ENCODE peak calls at places on chromosomes 12 and 14, in nine cellular contexts. One of them, this sample, is unnamed.

GRCh38 chr12:18146375-18146774 is 56.4 kb upstream of the RERGL start:
- DNase-seq in H1: no peak
- DNase-seq in SK-N-SH: no peak
- DNase-seq in transverse colon: no peak
- DNase-seq in K562: no peak
- DNase-seq in stomach: no peak
- DNase-seq in suprapubic skin: no peak
- DNase-seq in GM23338: no peak
- DNase-seq in GM12878: no peak
- DNase-seq in this sample: no peak

GRCh38 chr12:49055978-49056754 is 4.4 kb downstream of the KMT2D start:
- DNase-seq in H1: no peak
- DNase-seq in SK-N-SH: peak
- DNase-seq in K562: peak
- DNase-seq in transverse colon: peak
- DNase-seq in GM23338: peak
- DNase-seq in GM12878: peak
- DNase-seq in suprapubic skin: no peak
- DNase-seq in stomach: peak
- DNase-seq in this sample: peak

GRCh38 chr14:81264011-81264410 is 43.3 kb upstream of the GTF2A1 start:
- DNase-seq in K562: no peak
- DNase-seq in GM23338: no peak
- DNase-seq in GM12878: no peak
- DNase-seq in SK-N-SH: no peak
- DNase-seq in suprapubic skin: no peak
- DNase-seq in stomach: no peak
- DNase-seq in H1: no peak
- DNase-seq in transverse colon: no peak
- DNase-seq in this sample: no peak

GRCh38 chr14:25055005-25055404 is 5.1 kb upstream of the STXBP6 start:
- DNase-seq in stomach: no peak
- DNase-seq in GM23338: no peak
- DNase-seq in H1: no peak
- DNase-seq in K562: no peak
- DNase-seq in GM12878: no peak
- DNase-seq in SK-N-SH: no peak
- DNase-seq in transverse colon: no peak
- DNase-seq in suprapubic skin: no peak
- DNase-seq in this sample: no peak

GRCh38 chr12:79119796-79120195 is 255.2 kb downstream of the SYT1 start:
- DNase-seq in GM23338: peak
- DNase-seq in H1: peak
- DNase-seq in SK-N-SH: no peak
- DNase-seq in GM12878: no peak
- DNase-seq in K562: no peak
- DNase-seq in stomach: no peak
- DNase-seq in transverse colon: no peak
- DNase-seq in suprapubic skin: no peak
- DNase-seq in this sample: no peak

GRCh38 chr14:27435923-27436674 is 838.3 kb upstream of the NOVA1 start:
- DNase-seq in K562: no peak
- DNase-seq in H1: no peak
- DNase-seq in GM23338: no peak
- DNase-seq in transverse colon: no peak
- DNase-seq in suprapubic skin: no peak
- DNase-seq in stomach: no peak
- DNase-seq in SK-N-SH: no peak
- DNase-seq in GM12878: no peak
- DNase-seq in this sample: no peak

GRCh38 chr14:37697489-37698121 is 102.2 kb downstream of the TTC6 start:
- DNase-seq in H1: no peak
- DNase-seq in stomach: no peak
- DNase-seq in suprapubic skin: no peak
- DNase-seq in K562: no peak
- DNase-seq in SK-N-SH: no peak
- DNase-seq in GM12878: no peak
- DNase-seq in GM23338: no peak
- DNase-seq in transverse colon: no peak
- DNase-seq in this sample: no peak

GRCh38 chr12:108046135-108046534 is 83.0 kb upstream of the WSCD2 start:
- DNase-seq in GM23338: peak
- DNase-seq in H1: no peak
- DNase-seq in suprapubic skin: no peak
- DNase-seq in SK-N-SH: no peak
- DNase-seq in K562: peak
- DNase-seq in GM12878: no peak
- DNase-seq in transverse colon: no peak
- DNase-seq in stomach: no peak
- DNase-seq in this sample: no peak

GRCh38 chr12:55829967-55830600 is 697 bp upstream of the DNAJC14 start:
- DNase-seq in SK-N-SH: peak
- DNase-seq in GM23338: peak
- DNase-seq in suprapubic skin: peak
- DNase-seq in stomach: peak
- DNase-seq in K562: peak
- DNase-seq in H1: no peak
- DNase-seq in GM12878: no peak
- DNase-seq in transverse colon: peak
- DNase-seq in this sample: peak

GRCh38 chr12:109760031-109760929 is 46.7 kb downstream of the FAM222A start:
- DNase-seq in GM12878: no peak
- DNase-seq in transverse colon: peak
- DNase-seq in SK-N-SH: peak
- DNase-seq in suprapubic skin: peak
- DNase-seq in H1: no peak
- DNase-seq in K562: no peak
- DNase-seq in GM23338: no peak
- DNase-seq in stomach: peak
- DNase-seq in this sample: peak

GRCh38 chr14:76964695-76965094 is 63.8 kb downstream of the IRF2BPL start:
- DNase-seq in H1: no peak
- DNase-seq in suprapubic skin: no peak
- DNase-seq in transverse colon: no peak
- DNase-seq in K562: no peak
- DNase-seq in GM12878: no peak
- DNase-seq in SK-N-SH: no peak
- DNase-seq in stomach: no peak
- DNase-seq in GM23338: no peak
- DNase-seq in this sample: no peak

GRCh38 chr14:74610866-74611671 is 968 bp downstream of the LTBP2 start:
- DNase-seq in H1: no peak
- DNase-seq in stomach: no peak
- DNase-seq in K562: no peak
- DNase-seq in GM23338: peak
- DNase-seq in SK-N-SH: no peak
- DNase-seq in transverse colon: no peak
- DNase-seq in suprapubic skin: no peak
- DNase-seq in GM12878: no peak
- DNase-seq in this sample: no peak

GRCh38 chr14:35394326-35394725 is 10.2 kb downstream of the NFKBIA start:
- DNase-seq in H1: no peak
- DNase-seq in GM12878: no peak
- DNase-seq in SK-N-SH: no peak
- DNase-seq in stomach: no peak
- DNase-seq in transverse colon: no peak
- DNase-seq in GM23338: no peak
- DNase-seq in K562: no peak
- DNase-seq in suprapubic skin: no peak
- DNase-seq in this sample: no peak

GRCh38 chr14:104150201-104151027 is 12.0 kb downstream of the KIF26A start:
- DNase-seq in H1: peak
- DNase-seq in GM23338: peak
- DNase-seq in stomach: no peak
- DNase-seq in suprapubic skin: no peak
- DNase-seq in SK-N-SH: peak
- DNase-seq in transverse colon: no peak
- DNase-seq in K562: peak
- DNase-seq in GM12878: no peak
- DNase-seq in this sample: no peak

GRCh38 chr14:22002860-22003284 is 329.3 kb upstream of the OR4E1 start:
- DNase-seq in GM12878: no peak
- DNase-seq in GM23338: peak
- DNase-seq in transverse colon: peak
- DNase-seq in K562: no peak
- DNase-seq in suprapubic skin: no peak
- DNase-seq in SK-N-SH: no peak
- DNase-seq in H1: no peak
- DNase-seq in stomach: no peak
- DNase-seq in this sample: no peak

GRCh38 chr12:69934011-69934410 is 109.0 kb downstream of the MYRFL start:
- DNase-seq in transverse colon: no peak
- DNase-seq in suprapubic skin: no peak
- DNase-seq in stomach: no peak
- DNase-seq in H1: no peak
- DNase-seq in GM23338: no peak
- DNase-seq in SK-N-SH: no peak
- DNase-seq in K562: no peak
- DNase-seq in GM12878: no peak
- DNase-seq in this sample: no peak

GRCh38 chr12:105316931-105317330 is 13.6 kb upstream of the C12orf75 start:
- DNase-seq in transverse colon: no peak
- DNase-seq in GM12878: no peak
- DNase-seq in stomach: no peak
- DNase-seq in suprapubic skin: no peak
- DNase-seq in SK-N-SH: no peak
- DNase-seq in K562: no peak
- DNase-seq in H1: no peak
- DNase-seq in GM23338: no peak
- DNase-seq in this sample: no peak
- TF ChIP-seq CTCF in transverse colon: no peak
- TF ChIP-seq CTCF in GM12878: no peak
- TF ChIP-seq CTCF in stomach: no peak
- TF ChIP-seq CTCF in suprapubic skin: no peak
- TF ChIP-seq CTCF in SK-N-SH: no peak
- TF ChIP-seq CTCF in K562: no peak
- TF ChIP-seq CTCF in H1: no peak
- TF ChIP-seq CTCF in GM23338: no peak
- TF ChIP-seq CTCF in this sample: no peak

GRCh38 chr14:55271572-55272414 is 572 bp downstream of the FBXO34 start:
- DNase-seq in transverse colon: peak
- DNase-seq in suprapubic skin: peak
- DNase-seq in GM23338: peak
- DNase-seq in K562: peak
- DNase-seq in SK-N-SH: peak
- DNase-seq in stomach: peak
- DNase-seq in H1: no peak
- DNase-seq in GM12878: no peak
- DNase-seq in this sample: peak

GRCh38 chr14:55274144-55274543 is 2.9 kb downstream of the FBXO34 start:
- DNase-seq in SK-N-SH: no peak
- DNase-seq in stomach: no peak
- DNase-seq in transverse colon: no peak
- DNase-seq in GM23338: no peak
- DNase-seq in K562: no peak
- DNase-seq in H1: no peak
- DNase-seq in suprapubic skin: no peak
- DNase-seq in GM12878: no peak
- DNase-seq in this sample: no peak

GRCh38 chr14:55270832-55271571 is at the start of gene FBXO34:
- DNase-seq in GM12878: peak
- DNase-seq in SK-N-SH: peak
- DNase-seq in GM23338: peak
- DNase-seq in transverse colon: peak
- DNase-seq in H1: peak
- DNase-seq in stomach: peak
- DNase-seq in suprapubic skin: peak
- DNase-seq in K562: peak
- DNase-seq in this sample: peak

GRCh38 chr14:55272922-55273321 is 1.7 kb downstream of the FBXO34 start:
- DNase-seq in stomach: no peak
- DNase-seq in GM23338: no peak
- DNase-seq in SK-N-SH: no peak
- DNase-seq in K562: no peak
- DNase-seq in suprapubic skin: no peak
- DNase-seq in GM12878: no peak
- DNase-seq in H1: no peak
- DNase-seq in transverse colon: no peak
- DNase-seq in this sample: no peak

GRCh38 chr14:55272415-55272786 is 1.2 kb downstream of the FBXO34 start:
- DNase-seq in SK-N-SH: no peak
- DNase-seq in suprapubic skin: no peak
- DNase-seq in K562: no peak
- DNase-seq in GM23338: no peak
- DNase-seq in H1: no peak
- DNase-seq in stomach: no peak
- DNase-seq in GM12878: no peak
- DNase-seq in transverse colon: no peak
- DNase-seq in this sample: no peak
- H3K27ac ChIP-seq in SK-N-SH: peak
- H3K27ac ChIP-seq in suprapubic skin: peak
- H3K27ac ChIP-seq in K562: peak
- H3K27ac ChIP-seq in GM23338: no peak
- H3K27ac ChIP-seq in H1: no peak
- H3K27ac ChIP-seq in stomach: no peak
- H3K27ac ChIP-seq in GM12878: peak
- H3K27ac ChIP-seq in transverse colon: peak
- H3K27ac ChIP-seq in this sample: peak

DNA sequence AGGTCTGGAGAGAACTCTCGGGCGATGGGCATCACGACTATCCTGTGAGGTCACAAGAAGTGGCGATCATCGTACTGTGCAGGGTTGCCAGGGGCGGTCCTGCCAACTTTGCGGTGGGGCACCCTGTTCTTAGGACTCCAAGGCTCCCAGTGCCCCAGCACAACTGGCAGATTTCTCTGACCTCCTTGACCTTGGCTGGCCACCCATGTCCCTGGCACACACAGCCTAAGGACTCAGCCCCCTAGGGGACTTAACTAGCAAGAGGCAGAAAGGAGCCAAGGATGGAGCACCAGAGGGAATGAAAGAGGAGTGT is 13.6 kb downstream of the SLC48A1 start:
- DNase-seq in stomach: no peak
- DNase-seq in GM12878: no peak
- DNase-seq in H1: no peak
- DNase-seq in SK-N-SH: no peak
- DNase-seq in GM23338: no peak
- DNase-seq in transverse colon: no peak
- DNase-seq in K562: no peak
- DNase-seq in suprapubic skin: no peak
- DNase-seq in this sample: no peak
- TF ChIP-seq POLR2AphosphoS5 in stomach: no peak
- TF ChIP-seq POLR2AphosphoS5 in GM12878: no peak
- TF ChIP-seq POLR2AphosphoS5 in H1: no peak
- TF ChIP-seq POLR2AphosphoS5 in SK-N-SH: no peak
- TF ChIP-seq POLR2AphosphoS5 in GM23338: no peak
- TF ChIP-seq POLR2AphosphoS5 in transverse colon: no peak
- TF ChIP-seq POLR2AphosphoS5 in K562: no peak
- TF ChIP-seq POLR2AphosphoS5 in suprapubic skin: no peak
- TF ChIP-seq POLR2AphosphoS5 in this sample: no peak

DNA sequence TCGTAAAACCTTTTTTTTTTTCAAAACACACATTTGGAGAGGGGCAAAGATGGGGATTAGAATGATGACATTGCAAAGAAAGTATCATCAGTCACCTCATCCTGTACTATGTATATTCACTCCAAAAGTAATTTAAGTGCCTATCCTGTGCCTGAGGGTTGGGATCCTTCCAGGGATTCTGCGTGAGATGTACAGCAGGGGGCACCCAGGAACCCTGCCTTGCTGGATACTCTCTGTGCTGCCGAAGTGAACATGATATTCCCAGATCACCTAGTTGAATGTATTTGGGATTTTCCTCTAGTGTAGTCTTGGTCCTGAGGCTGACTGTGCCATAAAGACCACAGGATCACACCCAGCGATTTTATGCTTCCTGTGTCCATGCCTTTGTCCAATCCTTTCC is 372.7 kb downstream of the IPO8 start:
- DNase-seq in suprapubic skin: no peak
- DNase-seq in transverse colon: no peak
- DNase-seq in H1: no peak
- DNase-seq in K562: no peak
- DNase-seq in SK-N-SH: no peak
- DNase-seq in GM23338: no peak
- DNase-seq in stomach: no peak
- DNase-seq in GM12878: no peak
- DNase-seq in this sample: no peak
- TF ChIP-seq CTCF in suprapubic skin: no peak
- TF ChIP-seq CTCF in transverse colon: no peak
- TF ChIP-seq CTCF in H1: peak
- TF ChIP-seq CTCF in K562: peak
- TF ChIP-seq CTCF in SK-N-SH: peak
- TF ChIP-seq CTCF in GM23338: no peak
- TF ChIP-seq CTCF in stomach: no peak
- TF ChIP-seq CTCF in GM12878: no peak
- TF ChIP-seq CTCF in this sample: no peak

This sample was measured in sigmoid colon.